ENCODE peak calls at places on chromosomes 7 and 10, in eight cellular contexts. One of them, this sample, is unnamed.

GRCh38 chr7:105487559-105488218 is 34.4 kb downstream of the PUS7 start:
- DNase-seq in NB4: peak; percentile 46
- DNase-seq in HCT116: no peak
- DNase-seq in foreskin fibroblast: peak; percentile 84
- DNase-seq in psoas muscle: no peak
- DNase-seq in prostate gland: peak; percentile 21
- DNase-seq in colonic mucosa: no peak
- DNase-seq in breast epithelium: no peak
- DNase-seq in this sample: peak; percentile 54

GRCh38 chr10:88428976-88429375 is 154.1 kb downstream of the RNLS start:
- DNase-seq in breast epithelium: no peak
- DNase-seq in prostate gland: no peak
- DNase-seq in psoas muscle: no peak
- DNase-seq in NB4: no peak
- DNase-seq in HCT116: no peak
- DNase-seq in colonic mucosa: no peak
- DNase-seq in foreskin fibroblast: no peak
- DNase-seq in this sample: no peak

GRCh38 chr7:150945853-150946825 is 32.0 kb downstream of the KCNH2 start:
- DNase-seq in HCT116: no peak
- DNase-seq in colonic mucosa: no peak
- DNase-seq in psoas muscle: no peak
- DNase-seq in NB4: peak; percentile 74
- DNase-seq in foreskin fibroblast: peak; percentile 22
- DNase-seq in breast epithelium: peak; percentile 75
- DNase-seq in prostate gland: no peak
- DNase-seq in this sample: no peak

GRCh38 chr10:13439771-13440708 is 88.8 kb downstream of the BEND7 start:
- DNase-seq in prostate gland: peak; percentile 49
- DNase-seq in foreskin fibroblast: peak; percentile 73
- DNase-seq in psoas muscle: peak; percentile 74
- DNase-seq in HCT116: no peak
- DNase-seq in breast epithelium: peak; percentile 21
- DNase-seq in colonic mucosa: peak; percentile 68
- DNase-seq in NB4: peak; percentile 40
- DNase-seq in this sample: peak; percentile 85

GRCh38 chr10:100101526-100102076 is 19.9 kb upstream of the CPN1 start:
- DNase-seq in HCT116: no peak
- DNase-seq in psoas muscle: no peak
- DNase-seq in foreskin fibroblast: peak; percentile 35
- DNase-seq in prostate gland: no peak
- DNase-seq in colonic mucosa: peak; percentile 47
- DNase-seq in NB4: no peak
- DNase-seq in breast epithelium: no peak
- DNase-seq in this sample: peak; percentile 85

GRCh38 chr10:127408733-127409132 is 140.4 kb upstream of the NPS start:
- DNase-seq in foreskin fibroblast: peak; percentile 75
- DNase-seq in colonic mucosa: no peak
- DNase-seq in HCT116: no peak
- DNase-seq in psoas muscle: no peak
- DNase-seq in NB4: no peak
- DNase-seq in prostate gland: no peak
- DNase-seq in breast epithelium: no peak
- DNase-seq in this sample: no peak

GRCh38 chr7:37205451-37205850 is 243.2 kb downstream of the ELMO1 start:
- DNase-seq in prostate gland: no peak
- DNase-seq in foreskin fibroblast: no peak
- DNase-seq in breast epithelium: no peak
- DNase-seq in psoas muscle: no peak
- DNase-seq in colonic mucosa: no peak
- DNase-seq in HCT116: no peak
- DNase-seq in NB4: no peak
- DNase-seq in this sample: no peak

GRCh38 chr10:29266641-29267040 is 22.2 kb upstream of the LYZL1 start:
- DNase-seq in foreskin fibroblast: peak; percentile 39
- DNase-seq in breast epithelium: no peak
- DNase-seq in prostate gland: no peak
- DNase-seq in colonic mucosa: no peak
- DNase-seq in HCT116: no peak
- DNase-seq in psoas muscle: no peak
- DNase-seq in NB4: peak; percentile 25
- DNase-seq in this sample: no peak

GRCh38 chr10:110502851-110503301 is 5.2 kb downstream of the DUSP5 start:
- DNase-seq in foreskin fibroblast: peak; percentile 80
- DNase-seq in NB4: peak; percentile 91
- DNase-seq in breast epithelium: peak; percentile 89
- DNase-seq in prostate gland: peak; percentile 84
- DNase-seq in HCT116: no peak
- DNase-seq in psoas muscle: no peak
- DNase-seq in colonic mucosa: peak; percentile 60
- DNase-seq in this sample: no peak

GRCh38 chr10:5442056-5442989 is 30.0 kb downstream of the NET1 start:
- DNase-seq in HCT116: peak; percentile 38
- DNase-seq in foreskin fibroblast: peak; percentile 74
- DNase-seq in prostate gland: peak; percentile 57
- DNase-seq in psoas muscle: no peak
- DNase-seq in colonic mucosa: peak; percentile 70
- DNase-seq in breast epithelium: no peak
- DNase-seq in NB4: peak; percentile 51
- DNase-seq in this sample: peak; percentile 73

GRCh38 chr10:79139124-79139835 is 70.5 kb downstream of the ZMIZ1 start:
- DNase-seq in psoas muscle: peak; percentile 88
- DNase-seq in HCT116: no peak
- DNase-seq in NB4: no peak
- DNase-seq in prostate gland: no peak
- DNase-seq in breast epithelium: no peak
- DNase-seq in colonic mucosa: no peak
- DNase-seq in foreskin fibroblast: peak; percentile 90
- DNase-seq in this sample: no peak

GRCh38 chr10:57638411-57638810 is 629.3 kb downstream of the IPMK start:
- DNase-seq in prostate gland: no peak
- DNase-seq in breast epithelium: no peak
- DNase-seq in foreskin fibroblast: no peak
- DNase-seq in psoas muscle: no peak
- DNase-seq in NB4: no peak
- DNase-seq in HCT116: no peak
- DNase-seq in colonic mucosa: no peak
- DNase-seq in this sample: no peak

GRCh38 chr7:152145853-152146466 is 120.5 kb downstream of the GALNT11 start:
- DNase-seq in foreskin fibroblast: peak; percentile 78
- DNase-seq in breast epithelium: no peak
- DNase-seq in HCT116: peak; percentile 22
- DNase-seq in psoas muscle: no peak
- DNase-seq in prostate gland: peak; percentile 38
- DNase-seq in colonic mucosa: peak; percentile 35
- DNase-seq in NB4: peak; percentile 58
- DNase-seq in this sample: no peak

GRCh38 chr7:130189281-130189782 is 15.9 kb downstream of the TMEM209 start:
- DNase-seq in breast epithelium: no peak
- DNase-seq in NB4: no peak
- DNase-seq in psoas muscle: no peak
- DNase-seq in colonic mucosa: no peak
- DNase-seq in HCT116: no peak
- DNase-seq in prostate gland: no peak
- DNase-seq in foreskin fibroblast: peak; percentile 36
- DNase-seq in this sample: no peak

GRCh38 chr7:28458732-28459131 is 46.4 kb downstream of the CREB5 start:
- DNase-seq in psoas muscle: peak; percentile 55
- DNase-seq in breast epithelium: no peak
- DNase-seq in prostate gland: no peak
- DNase-seq in HCT116: no peak
- DNase-seq in foreskin fibroblast: no peak
- DNase-seq in NB4: no peak
- DNase-seq in colonic mucosa: no peak
- DNase-seq in this sample: peak; percentile 47

GRCh38 chr10:86362129-86362527 is 4.5 kb downstream of the GRID1 start:
- DNase-seq in colonic mucosa: no peak
- DNase-seq in NB4: no peak
- DNase-seq in foreskin fibroblast: no peak
- DNase-seq in HCT116: no peak
- DNase-seq in breast epithelium: no peak
- DNase-seq in psoas muscle: peak; percentile 2
- DNase-seq in prostate gland: no peak
- DNase-seq in this sample: no peak

GRCh38 chr10:86363833-86364511 is 2.6 kb downstream of the GRID1 start:
- DNase-seq in foreskin fibroblast: no peak
- DNase-seq in colonic mucosa: no peak
- DNase-seq in psoas muscle: peak; percentile 36
- DNase-seq in prostate gland: no peak
- DNase-seq in breast epithelium: no peak
- DNase-seq in HCT116: no peak
- DNase-seq in NB4: peak; percentile 32
- DNase-seq in this sample: no peak

GRCh38 chr10:86361134-86362128 is 5.2 kb downstream of the GRID1 start:
- DNase-seq in foreskin fibroblast: no peak
- DNase-seq in psoas muscle: peak; percentile 14
- DNase-seq in HCT116: no peak
- DNase-seq in NB4: no peak
- DNase-seq in colonic mucosa: no peak
- DNase-seq in prostate gland: no peak
- DNase-seq in breast epithelium: no peak
- DNase-seq in this sample: peak; percentile 51

GRCh38 chr10:86363184-86363832 is 3.3 kb downstream of the GRID1 start:
- DNase-seq in colonic mucosa: no peak
- DNase-seq in breast epithelium: no peak
- DNase-seq in foreskin fibroblast: no peak
- DNase-seq in NB4: no peak
- DNase-seq in psoas muscle: peak; percentile 51
- DNase-seq in prostate gland: peak; percentile 48
- DNase-seq in HCT116: no peak
- DNase-seq in this sample: peak; percentile 13

GRCh38 chr10:86362566-86363183 is 3.9 kb downstream of the GRID1 start:
- DNase-seq in HCT116: no peak
- DNase-seq in breast epithelium: no peak
- DNase-seq in psoas muscle: peak; percentile 28
- DNase-seq in foreskin fibroblast: no peak
- DNase-seq in NB4: no peak
- DNase-seq in colonic mucosa: no peak
- DNase-seq in prostate gland: no peak
- DNase-seq in this sample: peak; percentile 30
- H3K4me3 ChIP-seq in HCT116: no peak overlapping the region
- H3K4me3 ChIP-seq in breast epithelium: no peak overlapping the region
- H3K4me3 ChIP-seq in psoas muscle: peak overlapping the region; percentile 43
- H3K4me3 ChIP-seq in foreskin fibroblast: no peak overlapping the region
- H3K4me3 ChIP-seq in NB4: no peak overlapping the region
- H3K4me3 ChIP-seq in colonic mucosa: no peak overlapping the region
- H3K4me3 ChIP-seq in prostate gland: peak overlapping the region; percentile 31
- H3K4me3 ChIP-seq in this sample: no peak overlapping the region

GRCh38 chr10:93741367-93741766 is 16.4 kb upstream of the LGI1 start:
- DNase-seq in NB4: no peak
- DNase-seq in colonic mucosa: no peak
- DNase-seq in prostate gland: no peak
- DNase-seq in HCT116: no peak
- DNase-seq in foreskin fibroblast: no peak
- DNase-seq in psoas muscle: no peak
- DNase-seq in breast epithelium: no peak
- DNase-seq in this sample: no peak

GRCh38 chr10:93746844-93747284 is 10.9 kb upstream of the LGI1 start:
- DNase-seq in psoas muscle: no peak
- DNase-seq in breast epithelium: peak; percentile 58
- DNase-seq in HCT116: peak; percentile 70
- DNase-seq in prostate gland: no peak
- DNase-seq in foreskin fibroblast: peak; percentile 97
- DNase-seq in NB4: peak; percentile 8
- DNase-seq in colonic mucosa: peak; percentile 36
- DNase-seq in this sample: peak; percentile 84

GRCh38 chr10:93742633-93743349 is 14.9 kb upstream of the LGI1 start:
- DNase-seq in NB4: peak; percentile 87
- DNase-seq in HCT116: no peak
- DNase-seq in prostate gland: no peak
- DNase-seq in psoas muscle: no peak
- DNase-seq in breast epithelium: no peak
- DNase-seq in foreskin fibroblast: no peak
- DNase-seq in colonic mucosa: no peak
- DNase-seq in this sample: no peak

GRCh38 chr10:93749218-93749799 is 8.4 kb upstream of the LGI1 start:
- DNase-seq in breast epithelium: no peak
- DNase-seq in psoas muscle: no peak
- DNase-seq in colonic mucosa: peak; percentile 38
- DNase-seq in HCT116: no peak
- DNase-seq in NB4: no peak
- DNase-seq in prostate gland: no peak
- DNase-seq in foreskin fibroblast: peak; percentile 71
- DNase-seq in this sample: no peak

GRCh38 chr10:93745411-93746065 is 12.2 kb upstream of the LGI1 start:
- DNase-seq in prostate gland: no peak
- DNase-seq in HCT116: no peak
- DNase-seq in breast epithelium: no peak
- DNase-seq in colonic mucosa: no peak
- DNase-seq in NB4: peak; percentile 43
- DNase-seq in psoas muscle: no peak
- DNase-seq in foreskin fibroblast: peak; percentile 56
- DNase-seq in this sample: peak; percentile 45
- TF ChIP-seq CTCF in prostate gland: peak; percentile 19
- TF ChIP-seq CTCF in HCT116: peak; percentile 79
- TF ChIP-seq CTCF in breast epithelium: no peak
- TF ChIP-seq CTCF in colonic mucosa: no peak
- TF ChIP-seq CTCF in NB4: peak; percentile 35
- TF ChIP-seq CTCF in psoas muscle: peak; percentile 43
- TF ChIP-seq CTCF in foreskin fibroblast: peak; percentile 23
- TF ChIP-seq CTCF in this sample: peak; percentile 50

GRCh38 chr7:75662579-75663301 is 76.0 kb downstream of the HIP1 start:
- DNase-seq in prostate gland: no peak
- DNase-seq in breast epithelium: no peak
- DNase-seq in HCT116: no peak
- DNase-seq in colonic mucosa: no peak
- DNase-seq in psoas muscle: no peak
- DNase-seq in foreskin fibroblast: no peak
- DNase-seq in NB4: no peak
- DNase-seq in this sample: no peak
- H3K4me3 ChIP-seq in prostate gland: no peak overlapping the region
- H3K4me3 ChIP-seq in breast epithelium: no peak overlapping the region
- H3K4me3 ChIP-seq in HCT116: no peak overlapping the region
- H3K4me3 ChIP-seq in colonic mucosa: no peak overlapping the region
- H3K4me3 ChIP-seq in psoas muscle: no peak overlapping the region
- H3K4me3 ChIP-seq in foreskin fibroblast: no peak overlapping the region
- H3K4me3 ChIP-seq in NB4: no peak overlapping the region
- H3K4me3 ChIP-seq in this sample: no peak overlapping the region

DNA sequence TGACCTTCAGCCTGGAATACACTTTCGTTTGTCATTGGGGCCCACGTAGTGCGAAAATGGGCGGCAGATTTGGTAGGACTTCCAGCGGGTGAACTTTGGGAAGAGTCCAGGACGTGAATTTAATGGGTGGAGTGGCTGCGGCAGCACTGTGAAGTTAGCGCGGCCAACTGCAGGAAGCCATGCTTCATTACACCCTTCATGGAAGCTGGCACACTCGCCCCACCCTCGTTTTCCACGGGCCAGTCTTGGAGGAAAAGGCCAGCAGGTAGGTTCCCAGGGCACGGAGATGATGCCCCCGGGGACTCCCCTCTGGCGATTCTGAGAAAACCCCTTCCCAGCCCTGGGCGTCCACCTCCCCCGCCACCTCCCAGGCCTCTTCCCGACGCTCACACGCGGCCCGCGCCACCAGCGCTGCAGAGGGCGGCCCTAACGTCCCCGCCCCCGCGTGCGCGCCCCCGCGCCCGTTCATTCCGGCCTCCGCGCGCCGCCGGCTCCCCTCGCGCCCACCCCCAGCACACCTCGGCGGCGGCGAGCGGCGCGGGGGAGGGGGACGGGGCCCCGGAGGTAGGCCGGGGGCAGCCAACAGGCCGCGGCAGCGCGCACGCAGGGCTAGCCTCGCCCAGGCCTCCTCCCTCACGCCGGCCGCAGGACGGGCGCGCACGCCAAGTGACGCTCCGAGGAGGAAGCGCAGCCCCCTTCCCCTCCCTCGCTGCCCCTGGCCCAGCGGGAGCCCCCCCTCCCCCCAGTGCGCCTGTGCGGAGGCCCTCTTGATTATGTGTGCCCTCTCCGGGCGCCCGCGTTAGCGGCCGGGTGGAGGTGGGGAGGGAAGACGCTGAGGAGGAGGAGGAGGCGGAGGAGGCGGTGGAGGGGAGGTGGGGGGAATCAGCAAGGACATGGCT is at the start of gene MLLT10:
- DNase-seq in prostate gland: peak; percentile 93
- DNase-seq in colonic mucosa: peak; percentile 88
- DNase-seq in psoas muscle: peak; percentile 98
- DNase-seq in foreskin fibroblast: peak; percentile 99
- DNase-seq in NB4: peak; percentile 95
- DNase-seq in HCT116: peak; percentile 81
- DNase-seq in breast epithelium: peak; percentile 90
- DNase-seq in this sample: peak; percentile 100
- TF ChIP-seq CTCF in prostate gland: no peak
- TF ChIP-seq CTCF in colonic mucosa: no peak
- TF ChIP-seq CTCF in psoas muscle: peak; percentile 35
- TF ChIP-seq CTCF in foreskin fibroblast: peak; percentile 24
- TF ChIP-seq CTCF in NB4: no peak
- TF ChIP-seq CTCF in HCT116: no peak
- TF ChIP-seq CTCF in breast epithelium: peak; percentile 75
- TF ChIP-seq CTCF in this sample: peak; percentile 30

This sample was measured in Caco-2.